ENCODE peak calls at places on chromosomes 4 and X, in seven cellular contexts. One of them, this sample, is unnamed.
A peak's percentile ranks its signal among the peaks of the same experiment; 100 is the strongest.

GRCh38 chrX:49995021-49995731 is 72.8 kb downstream of the CLCN5 start:
- DNase-seq in A549: peak; percentile 37
- DNase-seq in suprapubic skin: no peak
- DNase-seq in K562: no peak
- DNase-seq in stomach: no peak
- DNase-seq in ovary: no peak
- DNase-seq in tibial nerve: no peak
- DNase-seq in this sample: no peak

GRCh38 chr4:25002679-25003078 is 28.1 kb downstream of the LGI2 start:
- DNase-seq in ovary: no peak
- DNase-seq in A549: no peak
- DNase-seq in stomach: no peak
- DNase-seq in tibial nerve: no peak
- DNase-seq in suprapubic skin: no peak
- DNase-seq in K562: no peak
- DNase-seq in this sample: no peak

GRCh38 chr4:34953145-34953799 is 1291.0 kb downstream of the ARAP2 start:
- DNase-seq in suprapubic skin: no peak
- DNase-seq in stomach: no peak
- DNase-seq in ovary: no peak
- DNase-seq in A549: peak; percentile 76
- DNase-seq in tibial nerve: no peak
- DNase-seq in K562: no peak
- DNase-seq in this sample: no peak

GRCh38 chr4:15690020-15690809 is 8.6 kb downstream of the FAM200B start:
- DNase-seq in A549: peak; percentile 88
- DNase-seq in K562: no peak
- DNase-seq in tibial nerve: no peak
- DNase-seq in ovary: no peak
- DNase-seq in suprapubic skin: no peak
- DNase-seq in stomach: no peak
- DNase-seq in this sample: no peak

GRCh38 chrX:131747173-131747572 is 203.3 kb downstream of the OR13H1 start:
- DNase-seq in A549: peak; percentile 95
- DNase-seq in suprapubic skin: no peak
- DNase-seq in stomach: peak; percentile 76
- DNase-seq in K562: no peak
- DNase-seq in tibial nerve: no peak
- DNase-seq in ovary: peak; percentile 82
- DNase-seq in this sample: peak; percentile 86

GRCh38 chr4:7335363-7336066 is 99.2 kb downstream of the PSAPL1 start:
- DNase-seq in ovary: peak; percentile 67
- DNase-seq in K562: peak; percentile 73
- DNase-seq in A549: peak; percentile 58
- DNase-seq in stomach: peak; percentile 62
- DNase-seq in suprapubic skin: no peak
- DNase-seq in tibial nerve: peak; percentile 43
- DNase-seq in this sample: peak; percentile 59

GRCh38 chr4:146255874-146256273 is 41.5 kb downstream of the REELD1 start:
- DNase-seq in suprapubic skin: no peak
- DNase-seq in A549: peak; percentile 46
- DNase-seq in tibial nerve: no peak
- DNase-seq in stomach: no peak
- DNase-seq in ovary: no peak
- DNase-seq in K562: no peak
- DNase-seq in this sample: no peak

GRCh38 chr4:161343188-161343950 is 820.4 kb downstream of the FSTL5 start:
- DNase-seq in ovary: no peak
- DNase-seq in A549: no peak
- DNase-seq in stomach: no peak
- DNase-seq in tibial nerve: no peak
- DNase-seq in K562: no peak
- DNase-seq in suprapubic skin: no peak
- DNase-seq in this sample: no peak

GRCh38 chrX:148310402-148311200 is 189.8 kb upstream of the AFF2 start:
- DNase-seq in stomach: no peak
- DNase-seq in tibial nerve: no peak
- DNase-seq in suprapubic skin: no peak
- DNase-seq in ovary: no peak
- DNase-seq in K562: no peak
- DNase-seq in A549: no peak
- DNase-seq in this sample: no peak

GRCh38 chrX:118525146-118525725 is 29.6 kb downstream of the DOCK11 start:
- DNase-seq in A549: no peak
- DNase-seq in K562: no peak
- DNase-seq in ovary: no peak
- DNase-seq in suprapubic skin: no peak
- DNase-seq in stomach: no peak
- DNase-seq in tibial nerve: no peak
- DNase-seq in this sample: no peak

GRCh38 chr4:16259531-16260246 is 33.4 kb upstream of the TAPT1 start:
- DNase-seq in ovary: no peak
- DNase-seq in A549: no peak
- DNase-seq in tibial nerve: no peak
- DNase-seq in stomach: no peak
- DNase-seq in K562: no peak
- DNase-seq in suprapubic skin: no peak
- DNase-seq in this sample: no peak

GRCh38 chr4:103895876-103896465 is 176.2 kb upstream of the TACR3 start:
- DNase-seq in stomach: no peak
- DNase-seq in suprapubic skin: no peak
- DNase-seq in K562: no peak
- DNase-seq in tibial nerve: no peak
- DNase-seq in A549: no peak
- DNase-seq in ovary: no peak
- DNase-seq in this sample: no peak

GRCh38 chrX:52933976-52934703 is 24.2 kb downstream of the FAM156A start:
- DNase-seq in stomach: no peak
- DNase-seq in suprapubic skin: no peak
- DNase-seq in tibial nerve: no peak
- DNase-seq in K562: no peak
- DNase-seq in A549: no peak
- DNase-seq in ovary: no peak
- DNase-seq in this sample: no peak

GRCh38 chr4:158322119-158322518 is 111.8 kb downstream of the TMEM144 start:
- DNase-seq in stomach: no peak
- DNase-seq in K562: no peak
- DNase-seq in tibial nerve: no peak
- DNase-seq in suprapubic skin: no peak
- DNase-seq in ovary: no peak
- DNase-seq in A549: no peak
- DNase-seq in this sample: no peak

GRCh38 chr4:41146716-41147506 is 67.4 kb downstream of the APBB2 start:
- DNase-seq in ovary: no peak
- DNase-seq in suprapubic skin: no peak
- DNase-seq in tibial nerve: peak; percentile 30
- DNase-seq in A549: no peak
- DNase-seq in stomach: peak; percentile 53
- DNase-seq in K562: no peak
- DNase-seq in this sample: no peak

GRCh38 chrX:107447642-107448041 is 1.8 kb upstream of the FRMPD3 start:
- DNase-seq in suprapubic skin: no peak
- DNase-seq in stomach: no peak
- DNase-seq in A549: no peak
- DNase-seq in tibial nerve: no peak
- DNase-seq in K562: no peak
- DNase-seq in ovary: no peak
- DNase-seq in this sample: no peak

GRCh38 chr4:26525751-26526150 is 35.5 kb upstream of the CCKAR start:
- DNase-seq in ovary: no peak
- DNase-seq in K562: no peak
- DNase-seq in tibial nerve: no peak
- DNase-seq in stomach: no peak
- DNase-seq in A549: no peak
- DNase-seq in suprapubic skin: no peak
- DNase-seq in this sample: no peak

GRCh38 chr4:108783666-108784463 is 21.0 kb upstream of the ETNPPL start:
- DNase-seq in tibial nerve: no peak
- DNase-seq in A549: peak; percentile 14
- DNase-seq in K562: no peak
- DNase-seq in suprapubic skin: no peak
- DNase-seq in stomach: no peak
- DNase-seq in ovary: no peak
- DNase-seq in this sample: no peak

GRCh38 chr4:6875431-6875831 is 34.2 kb upstream of the TBC1D14 start:
- DNase-seq in A549: no peak
- DNase-seq in K562: no peak
- DNase-seq in tibial nerve: no peak
- DNase-seq in suprapubic skin: no peak
- DNase-seq in ovary: no peak
- DNase-seq in stomach: no peak
- DNase-seq in this sample: no peak

DNA sequence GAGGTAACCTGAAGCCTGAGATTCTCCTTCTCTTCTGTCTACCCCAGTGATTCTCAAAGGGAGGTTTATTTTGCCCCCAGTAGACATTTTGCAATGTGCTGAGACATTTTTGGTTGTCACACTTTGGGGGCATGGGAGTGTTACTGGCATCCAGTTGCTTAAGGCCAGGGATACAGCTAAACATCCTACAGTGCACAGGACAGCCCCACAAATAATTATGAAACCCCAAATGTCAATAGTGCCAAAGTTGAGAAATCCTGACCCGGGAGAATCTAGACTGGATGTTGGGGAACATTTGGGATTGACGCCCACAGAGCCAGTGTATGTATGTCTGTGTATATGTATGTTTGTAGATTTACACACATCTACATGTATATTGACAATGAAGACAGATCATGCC is 13.2 kb downstream of the MID1 start:
- DNase-seq in suprapubic skin: no peak
- DNase-seq in A549: no peak
- DNase-seq in ovary: no peak
- DNase-seq in tibial nerve: no peak
- DNase-seq in stomach: no peak
- DNase-seq in K562: no peak
- DNase-seq in this sample: no peak
- TF ChIP-seq POLR2A in suprapubic skin: no peak
- TF ChIP-seq POLR2A in A549: no peak
- TF ChIP-seq POLR2A in ovary: no peak
- TF ChIP-seq POLR2A in tibial nerve: no peak
- TF ChIP-seq POLR2A in stomach: no peak
- TF ChIP-seq POLR2A in K562: no peak
- TF ChIP-seq POLR2A in this sample: no peak

DNA sequence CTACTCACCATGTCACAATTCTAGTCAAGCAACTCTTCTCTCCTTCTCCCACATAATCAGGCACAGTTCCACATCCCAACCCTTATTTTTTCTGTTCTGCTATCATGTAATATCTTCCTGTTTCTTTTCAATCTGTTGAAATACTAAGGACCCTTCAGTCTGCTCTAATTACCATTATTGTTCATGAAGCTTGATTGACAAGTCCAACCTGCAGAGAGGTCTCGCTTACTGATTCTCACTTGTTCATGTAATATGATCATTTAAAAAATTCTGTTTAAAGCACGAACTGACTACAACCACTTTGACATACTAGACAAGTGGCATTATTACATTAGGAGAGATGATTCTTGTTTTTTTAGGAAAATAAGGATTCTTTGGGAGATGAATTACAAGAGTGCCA is 108.6 kb upstream of the MAD2L1 start:
- DNase-seq in K562: no peak
- DNase-seq in tibial nerve: no peak
- DNase-seq in stomach: no peak
- DNase-seq in suprapubic skin: no peak
- DNase-seq in ovary: no peak
- DNase-seq in A549: no peak
- DNase-seq in this sample: no peak
- TF ChIP-seq EP300 in K562: no peak
- TF ChIP-seq EP300 in tibial nerve: no peak
- TF ChIP-seq EP300 in stomach: no peak
- TF ChIP-seq EP300 in suprapubic skin: no peak
- TF ChIP-seq EP300 in ovary: no peak
- TF ChIP-seq EP300 in A549: no peak
- TF ChIP-seq EP300 in this sample: no peak

DNA sequence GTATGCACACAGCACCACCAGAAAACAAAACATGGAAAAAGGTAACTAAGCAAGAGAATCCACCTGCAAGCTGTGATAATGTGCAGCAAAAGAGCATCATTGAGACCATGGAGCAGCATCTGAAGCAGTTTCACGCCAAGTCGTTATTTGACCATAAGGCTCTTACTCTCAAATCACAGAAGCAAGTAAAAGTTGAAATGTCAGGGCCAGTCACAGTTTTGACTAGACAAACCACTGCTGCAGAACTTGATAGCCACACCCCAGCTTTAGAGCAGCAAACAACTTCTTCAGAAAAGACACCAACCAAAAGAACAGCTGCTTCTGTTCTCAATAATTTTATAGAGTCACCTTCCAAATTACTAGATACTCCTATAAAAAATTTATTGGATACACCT is 90.2 kb downstream of the TET2 start:
- DNase-seq in K562: no peak
- DNase-seq in tibial nerve: no peak
- DNase-seq in stomach: no peak
- DNase-seq in suprapubic skin: no peak
- DNase-seq in ovary: no peak
- DNase-seq in A549: no peak
- DNase-seq in this sample: no peak
- TF ChIP-seq POLR2A in K562: no peak
- TF ChIP-seq POLR2A in tibial nerve: no peak
- TF ChIP-seq POLR2A in stomach: no peak
- TF ChIP-seq POLR2A in suprapubic skin: no peak
- TF ChIP-seq POLR2A in ovary: no peak
- TF ChIP-seq POLR2A in A549: no peak
- TF ChIP-seq POLR2A in this sample: no peak

GRCh38 chr4:188783606-188784157 is 644.4 kb downstream of the TRIML1 start:
- DNase-seq in suprapubic skin: no peak
- DNase-seq in A549: no peak
- DNase-seq in stomach: no peak
- DNase-seq in K562: no peak
- DNase-seq in tibial nerve: no peak
- DNase-seq in ovary: no peak
- DNase-seq in this sample: no peak

GRCh38 chr4:188783160-188783559 is 643.9 kb downstream of the TRIML1 start:
- DNase-seq in A549: no peak
- DNase-seq in suprapubic skin: no peak
- DNase-seq in tibial nerve: no peak
- DNase-seq in stomach: no peak
- DNase-seq in K562: no peak
- DNase-seq in ovary: no peak
- DNase-seq in this sample: no peak

GRCh38 chr4:188780028-188780427 is 640.8 kb downstream of the TRIML1 start:
- DNase-seq in tibial nerve: no peak
- DNase-seq in K562: no peak
- DNase-seq in A549: no peak
- DNase-seq in stomach: no peak
- DNase-seq in suprapubic skin: no peak
- DNase-seq in ovary: no peak
- DNase-seq in this sample: no peak

GRCh38 chr4:188780686-188781085 is 641.4 kb downstream of the TRIML1 start:
- DNase-seq in A549: no peak
- DNase-seq in stomach: no peak
- DNase-seq in suprapubic skin: no peak
- DNase-seq in tibial nerve: no peak
- DNase-seq in K562: no peak
- DNase-seq in ovary: no peak
- DNase-seq in this sample: no peak

GRCh38 chr4:188781655-188782054 is 642.4 kb downstream of the TRIML1 start:
- DNase-seq in A549: peak; percentile 20
- DNase-seq in suprapubic skin: no peak
- DNase-seq in K562: no peak
- DNase-seq in ovary: no peak
- DNase-seq in tibial nerve: no peak
- DNase-seq in stomach: peak; percentile 31
- DNase-seq in this sample: no peak
- TF ChIP-seq EP300 in A549: no peak
- TF ChIP-seq EP300 in suprapubic skin: no peak
- TF ChIP-seq EP300 in K562: no peak
- TF ChIP-seq EP300 in ovary: no peak
- TF ChIP-seq EP300 in tibial nerve: no peak
- TF ChIP-seq EP300 in stomach: no peak
- TF ChIP-seq EP300 in this sample: no peak

This sample was measured in transverse colon.